ENCODE peak calls at places on chromosomes 5 and 9, in ten cellular contexts. One of them, this sample, is unnamed.

GRCh38 chr9:5799314-5799713 is 33.6 kb downstream of the ERMP1 start:
- DNase-seq in sigmoid colon: no peak
- DNase-seq in ovary: no peak
- DNase-seq in A549: peak; percentile 73
- DNase-seq in HCT116: peak; percentile 16
- DNase-seq in K562: peak; percentile 11
- DNase-seq in tibial nerve: no peak
- DNase-seq in spleen: no peak
- DNase-seq in GM12878: no peak
- DNase-seq in adrenal gland: peak; percentile 50
- DNase-seq in this sample: no peak

GRCh38 chr5:62785588-62785987 is 207.0 kb downstream of the LRRC70 start:
- DNase-seq in sigmoid colon: no peak
- DNase-seq in ovary: no peak
- DNase-seq in A549: no peak
- DNase-seq in HCT116: no peak
- DNase-seq in K562: no peak
- DNase-seq in tibial nerve: no peak
- DNase-seq in spleen: no peak
- DNase-seq in GM12878: no peak
- DNase-seq in adrenal gland: no peak
- DNase-seq in this sample: no peak

GRCh38 chr5:141382469-141383294 is at the start of gene PCDHGA7:
- DNase-seq in sigmoid colon: peak; percentile 30
- DNase-seq in ovary: no peak
- DNase-seq in A549: peak; percentile 67
- DNase-seq in HCT116: no peak
- DNase-seq in K562: peak; percentile 35
- DNase-seq in tibial nerve: no peak
- DNase-seq in spleen: no peak
- DNase-seq in GM12878: no peak
- DNase-seq in adrenal gland: no peak
- DNase-seq in this sample: no peak

GRCh38 chr5:104146652-104147051 is 584.1 kb upstream of the NUDT12 start:
- DNase-seq in sigmoid colon: no peak
- DNase-seq in ovary: no peak
- DNase-seq in A549: no peak
- DNase-seq in HCT116: no peak
- DNase-seq in K562: no peak
- DNase-seq in tibial nerve: no peak
- DNase-seq in spleen: no peak
- DNase-seq in GM12878: no peak
- DNase-seq in adrenal gland: no peak
- DNase-seq in this sample: no peak

GRCh38 chr5:14102666-14103065 is 40.5 kb upstream of the TRIO start:
- DNase-seq in sigmoid colon: no peak
- DNase-seq in ovary: no peak
- DNase-seq in A549: no peak
- DNase-seq in HCT116: no peak
- DNase-seq in K562: no peak
- DNase-seq in tibial nerve: no peak
- DNase-seq in spleen: no peak
- DNase-seq in GM12878: no peak
- DNase-seq in adrenal gland: no peak
- DNase-seq in this sample: no peak

GRCh38 chr5:68924490-68925145 is 169.2 kb upstream of the SLC30A5 start:
- DNase-seq in sigmoid colon: no peak
- DNase-seq in ovary: peak; percentile 33
- DNase-seq in A549: no peak
- DNase-seq in HCT116: no peak
- DNase-seq in K562: no peak
- DNase-seq in tibial nerve: no peak
- DNase-seq in spleen: no peak
- DNase-seq in GM12878: no peak
- DNase-seq in adrenal gland: peak; percentile 3
- DNase-seq in this sample: no peak

GRCh38 chr9:106920701-106921283 is 57.8 kb downstream of the ZNF462 start:
- DNase-seq in sigmoid colon: no peak
- DNase-seq in ovary: peak; percentile 17
- DNase-seq in A549: no peak
- DNase-seq in HCT116: peak; percentile 12
- DNase-seq in K562: no peak
- DNase-seq in tibial nerve: no peak
- DNase-seq in spleen: no peak
- DNase-seq in GM12878: no peak
- DNase-seq in adrenal gland: peak; percentile 62
- DNase-seq in this sample: no peak

GRCh38 chr5:31531543-31531887 is 378 bp downstream of the DROSHA start:
- DNase-seq in sigmoid colon: peak; percentile 67
- DNase-seq in ovary: peak; percentile 8
- DNase-seq in A549: peak; percentile 9
- DNase-seq in HCT116: no peak
- DNase-seq in K562: peak; percentile 49
- DNase-seq in tibial nerve: no peak
- DNase-seq in spleen: peak; percentile 86
- DNase-seq in GM12878: no peak
- DNase-seq in adrenal gland: peak; percentile 38
- DNase-seq in this sample: peak; percentile 47

GRCh38 chr9:109101810-109102209 is 17.9 kb downstream of the TMEM245 start:
- DNase-seq in sigmoid colon: no peak
- DNase-seq in ovary: no peak
- DNase-seq in A549: peak; percentile 40
- DNase-seq in HCT116: peak; percentile 27
- DNase-seq in K562: no peak
- DNase-seq in tibial nerve: no peak
- DNase-seq in spleen: no peak
- DNase-seq in GM12878: peak; percentile 69
- DNase-seq in adrenal gland: no peak
- DNase-seq in this sample: no peak

GRCh38 chr5:7742241-7742656 is 108.7 kb downstream of the CFAP90 start:
- DNase-seq in sigmoid colon: no peak
- DNase-seq in ovary: no peak
- DNase-seq in A549: peak; percentile 19
- DNase-seq in HCT116: peak; percentile 15
- DNase-seq in K562: no peak
- DNase-seq in tibial nerve: no peak
- DNase-seq in spleen: no peak
- DNase-seq in GM12878: no peak
- DNase-seq in adrenal gland: no peak
- DNase-seq in this sample: no peak

GRCh38 chr9:2119490-2120046 is 104.4 kb downstream of the SMARCA2 start:
- DNase-seq in sigmoid colon: no peak
- DNase-seq in ovary: no peak
- DNase-seq in A549: no peak
- DNase-seq in HCT116: no peak
- DNase-seq in K562: no peak
- DNase-seq in tibial nerve: no peak
- DNase-seq in spleen: no peak
- DNase-seq in GM12878: no peak
- DNase-seq in adrenal gland: no peak
- DNase-seq in this sample: no peak

GRCh38 chr5:11335881-11336760 is 568.1 kb downstream of the CTNND2 start:
- DNase-seq in sigmoid colon: no peak
- DNase-seq in ovary: no peak
- DNase-seq in A549: no peak
- DNase-seq in HCT116: no peak
- DNase-seq in K562: no peak
- DNase-seq in tibial nerve: no peak
- DNase-seq in spleen: no peak
- DNase-seq in GM12878: no peak
- DNase-seq in adrenal gland: no peak
- DNase-seq in this sample: no peak

GRCh38 chr5:174093132-174093531 is 47.6 kb downstream of the NSG2 start:
- DNase-seq in sigmoid colon: no peak
- DNase-seq in ovary: no peak
- DNase-seq in A549: no peak
- DNase-seq in HCT116: no peak
- DNase-seq in K562: no peak
- DNase-seq in tibial nerve: no peak
- DNase-seq in spleen: no peak
- DNase-seq in GM12878: no peak
- DNase-seq in adrenal gland: no peak
- DNase-seq in this sample: no peak

GRCh38 chr5:102421647-102422046 is 77.2 kb downstream of the SLCO6A1 start:
- DNase-seq in sigmoid colon: no peak
- DNase-seq in ovary: no peak
- DNase-seq in A549: peak; percentile 15
- DNase-seq in HCT116: peak; percentile 3
- DNase-seq in K562: no peak
- DNase-seq in tibial nerve: no peak
- DNase-seq in spleen: no peak
- DNase-seq in GM12878: no peak
- DNase-seq in adrenal gland: peak; percentile 24
- DNase-seq in this sample: peak; percentile 60

GRCh38 chr5:168413062-168413461 is 73.2 kb upstream of the RARS1 start:
- DNase-seq in sigmoid colon: no peak
- DNase-seq in ovary: no peak
- DNase-seq in A549: no peak
- DNase-seq in HCT116: peak; percentile 58
- DNase-seq in K562: no peak
- DNase-seq in tibial nerve: no peak
- DNase-seq in spleen: peak; percentile 21
- DNase-seq in GM12878: no peak
- DNase-seq in adrenal gland: no peak
- DNase-seq in this sample: no peak

GRCh38 chr5:32458799-32459400 is 14.4 kb upstream of the ZFR start:
- DNase-seq in sigmoid colon: no peak
- DNase-seq in ovary: no peak
- DNase-seq in A549: no peak
- DNase-seq in HCT116: no peak
- DNase-seq in K562: no peak
- DNase-seq in tibial nerve: no peak
- DNase-seq in spleen: no peak
- DNase-seq in GM12878: no peak
- DNase-seq in adrenal gland: no peak
- DNase-seq in this sample: peak; percentile 79

GRCh38 chr9:840343-840742 is 1.2 kb upstream of the DMRT1 start:
- DNase-seq in sigmoid colon: no peak
- DNase-seq in ovary: no peak
- DNase-seq in A549: no peak
- DNase-seq in HCT116: no peak
- DNase-seq in K562: no peak
- DNase-seq in tibial nerve: no peak
- DNase-seq in spleen: peak; percentile 42
- DNase-seq in GM12878: no peak
- DNase-seq in adrenal gland: no peak
- DNase-seq in this sample: no peak

GRCh38 chr5:163809480-163809879 is 304.1 kb downstream of the MAT2B start:
- DNase-seq in sigmoid colon: no peak
- DNase-seq in ovary: no peak
- DNase-seq in A549: no peak
- DNase-seq in HCT116: no peak
- DNase-seq in K562: no peak
- DNase-seq in tibial nerve: no peak
- DNase-seq in spleen: no peak
- DNase-seq in GM12878: no peak
- DNase-seq in adrenal gland: no peak
- DNase-seq in this sample: no peak

DNA sequence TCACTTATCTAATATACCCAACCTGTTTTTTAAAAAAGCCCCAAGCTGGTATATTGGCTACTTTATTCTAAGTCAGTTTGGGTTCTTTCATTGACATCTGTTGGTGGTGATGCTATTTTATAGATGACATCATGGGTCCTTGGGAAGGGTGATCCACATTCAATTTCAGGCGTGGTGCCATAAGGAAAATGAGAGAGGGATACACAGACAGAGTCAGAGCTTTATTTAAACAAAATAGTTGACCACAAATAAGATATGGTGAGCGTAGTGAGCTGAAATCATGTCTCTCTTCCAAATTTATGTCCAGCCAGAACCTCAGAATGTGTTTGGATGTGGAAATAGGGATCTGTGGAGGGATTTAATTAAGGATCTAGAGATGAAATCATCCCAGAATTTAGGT is 302.4 kb downstream of the MAT2B start:
- DNase-seq in sigmoid colon: no peak
- DNase-seq in ovary: no peak
- DNase-seq in A549: no peak
- DNase-seq in HCT116: no peak
- DNase-seq in K562: no peak
- DNase-seq in tibial nerve: no peak
- DNase-seq in spleen: no peak
- DNase-seq in GM12878: no peak
- DNase-seq in adrenal gland: no peak
- DNase-seq in this sample: no peak
- H3K4me1 ChIP-seq in sigmoid colon: no peaks in the 10 kb centered on the region
- H3K4me1 ChIP-seq in ovary: no peaks in the 10 kb centered on the region
- H3K4me1 ChIP-seq in A549: no peaks in the 10 kb centered on the region
- H3K4me1 ChIP-seq in HCT116: no peaks in the 10 kb centered on the region
- H3K4me1 ChIP-seq in K562: no peaks in the 10 kb centered on the region
- H3K4me1 ChIP-seq in tibial nerve: no peaks in the 10 kb centered on the region
- H3K4me1 ChIP-seq in spleen: no peaks in the 10 kb centered on the region
- H3K4me1 ChIP-seq in GM12878: no peaks in the 10 kb centered on the region
- H3K4me1 ChIP-seq in adrenal gland: no peaks in the 10 kb centered on the region
- H3K4me1 ChIP-seq in this sample: no peaks in the 10 kb centered on the region

DNA sequence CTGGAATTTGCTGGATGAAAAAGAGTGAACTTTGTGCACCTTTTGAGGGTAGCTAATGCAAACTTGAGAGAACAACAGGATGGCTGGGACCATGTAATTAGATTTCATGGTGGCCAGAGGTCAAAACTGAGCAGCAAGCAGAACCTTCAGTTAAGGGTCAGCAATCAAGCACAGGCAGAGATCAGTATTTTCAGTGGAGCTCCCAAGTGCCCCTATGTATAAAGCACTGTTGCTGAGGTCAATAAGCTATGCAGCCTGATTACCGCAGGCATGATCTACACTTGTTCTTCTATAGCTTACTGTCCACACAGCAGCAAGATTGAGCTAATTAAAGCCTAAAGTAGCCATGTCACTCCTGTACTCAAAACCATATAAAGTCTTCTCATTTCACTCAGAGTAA is 62.1 kb upstream of the TMC1 start:
- DNase-seq in sigmoid colon: no peak
- DNase-seq in ovary: no peak
- DNase-seq in A549: no peak
- DNase-seq in HCT116: no peak
- DNase-seq in K562: no peak
- DNase-seq in tibial nerve: no peak
- DNase-seq in spleen: no peak
- DNase-seq in GM12878: no peak
- DNase-seq in adrenal gland: no peak
- DNase-seq in this sample: no peak
- TF ChIP-seq POLR2A in sigmoid colon: no peak
- TF ChIP-seq POLR2A in ovary: no peak
- TF ChIP-seq POLR2A in A549: no peak
- TF ChIP-seq POLR2A in HCT116: no peak
- TF ChIP-seq POLR2A in K562: no peak
- TF ChIP-seq POLR2A in tibial nerve: no peak
- TF ChIP-seq POLR2A in spleen: no peak
- TF ChIP-seq POLR2A in GM12878: no peak
- TF ChIP-seq POLR2A in adrenal gland: no peak
- TF ChIP-seq POLR2A in this sample: no peak

GRCh38 chr9:113559834-113560620 is 96.5 kb downstream of the RGS3 start:
- DNase-seq in sigmoid colon: peak; percentile 50
- DNase-seq in ovary: no peak
- DNase-seq in A549: no peak
- DNase-seq in HCT116: no peak
- DNase-seq in K562: no peak
- DNase-seq in tibial nerve: no peak
- DNase-seq in spleen: peak; percentile 61
- DNase-seq in GM12878: no peak
- DNase-seq in adrenal gland: no peak
- DNase-seq in this sample: peak; percentile 45
- H3K4me1 ChIP-seq in sigmoid colon: peaks cover 37% of the 10 kb centered on the region
- H3K4me1 ChIP-seq in ovary: peaks cover 26% of the 10 kb centered on the region
- H3K4me1 ChIP-seq in A549: peaks cover 19% of the 10 kb centered on the region
- H3K4me1 ChIP-seq in HCT116: peaks cover 7% of the 10 kb centered on the region
- H3K4me1 ChIP-seq in K562: peaks cover 16% of the 10 kb centered on the region
- H3K4me1 ChIP-seq in tibial nerve: peaks cover 45% of the 10 kb centered on the region
- H3K4me1 ChIP-seq in spleen: peaks cover 11% of the 10 kb centered on the region
- H3K4me1 ChIP-seq in GM12878: peaks cover 7% of the 10 kb centered on the region
- H3K4me1 ChIP-seq in adrenal gland: peaks cover 47% of the 10 kb centered on the region
- H3K4me1 ChIP-seq in this sample: peaks cover 18% of the 10 kb centered on the region

GRCh38 chr9:24479696-24480095 is 66.0 kb downstream of the IZUMO3 start:
- DNase-seq in sigmoid colon: no peak
- DNase-seq in ovary: no peak
- DNase-seq in A549: no peak
- DNase-seq in HCT116: no peak
- DNase-seq in K562: no peak
- DNase-seq in tibial nerve: no peak
- DNase-seq in spleen: no peak
- DNase-seq in GM12878: no peak
- DNase-seq in adrenal gland: no peak
- DNase-seq in this sample: no peak
- TF ChIP-seq POLR2A in sigmoid colon: no peak
- TF ChIP-seq POLR2A in ovary: no peak
- TF ChIP-seq POLR2A in A549: no peak
- TF ChIP-seq POLR2A in HCT116: no peak
- TF ChIP-seq POLR2A in K562: no peak
- TF ChIP-seq POLR2A in tibial nerve: no peak
- TF ChIP-seq POLR2A in spleen: no peak
- TF ChIP-seq POLR2A in GM12878: no peak
- TF ChIP-seq POLR2A in adrenal gland: no peak
- TF ChIP-seq POLR2A in this sample: no peak